ENCODE peak calls at places on chromosome 13, in eight cellular contexts. X, W, R, P, B, S, O and Y are unnamed samples.

GRCh38 chr13:39036212-39036611 is 1.7 kb downstream of the PROSER1 start:
- DNase-seq in X (no peak), W (no peak), R (no peak), P (no peak), B (no peak), S (no peak), O (no peak), Y (peak)

GRCh38 chr13:31223640-31224039 is 23.9 kb downstream of the B3GLCT start:
- DNase-seq in X (no peak), W (no peak), R (no peak), P (no peak), B (no peak), S (no peak), O (no peak), Y (no peak)

GRCh38 chr13:30241537-30241936 is 65.8 kb downstream of the KATNAL1 start:
- DNase-seq in X (no peak), W (no peak), R (no peak), P (no peak), B (no peak), S (no peak), O (no peak), Y (no peak)

GRCh38 chr13:75481176-75482069 is 546 bp downstream of the TBC1D4 start:
- DNase-seq in X (no peak), W (peak), R (peak), P (peak), B (peak), S (no peak), O (peak), Y (peak)

GRCh38 chr13:112441779-112442310 is 65.7 kb downstream of the SPACA7 start:
- DNase-seq in X (no peak), W (no peak), R (no peak), P (no peak), B (peak), S (no peak), O (no peak), Y (no peak)

GRCh38 chr13:106348032-106348431 is 187.4 kb downstream of the EFNB2 start:
- DNase-seq in X (no peak), W (no peak), R (no peak), P (no peak), B (no peak), S (no peak), O (no peak), Y (no peak)

GRCh38 chr13:33249066-33249465 is 36.5 kb downstream of the STARD13 start:
- DNase-seq in X (no peak), W (no peak), R (no peak), P (no peak), B (no peak), S (no peak), O (no peak), Y (no peak)

GRCh38 chr13:29683041-29683440 is 87.6 kb upstream of the SLC7A1 start:
- DNase-seq in X (no peak), W (no peak), R (no peak), P (no peak), B (no peak), S (no peak), O (no peak), Y (no peak)

GRCh38 chr13:39874331-39875055 is 219.0 kb downstream of the COG6 start:
- DNase-seq in X (no peak), W (no peak), R (no peak), P (no peak), B (no peak), S (no peak), O (no peak), Y (no peak)

GRCh38 chr13:38979891-38980627 is 10.6 kb downstream of the STOML3 start:
- DNase-seq in X (no peak), W (peak), R (peak), P (no peak), B (no peak), S (no peak), O (no peak), Y (no peak)

GRCh38 chr13:61531383-61532065 is 115.9 kb upstream of the PCDH20 start:
- DNase-seq in X (no peak), W (no peak), R (no peak), P (no peak), B (no peak), S (no peak), O (no peak), Y (no peak)

GRCh38 chr13:24151864-24152263 is 8.7 kb upstream of the SPATA13 start:
- DNase-seq in X (no peak), W (no peak), R (no peak), P (no peak), B (no peak), S (no peak), O (no peak), Y (no peak)

GRCh38 chr13:91893040-91893439 is 494.6 kb downstream of the GPC5 start:
- DNase-seq in X (no peak), W (no peak), R (no peak), P (no peak), B (no peak), S (no peak), O (no peak), Y (no peak)

GRCh38 chr13:37492741-37493514 is 105.6 kb downstream of the POSTN start:
- DNase-seq in X (no peak), W (no peak), R (no peak), P (no peak), B (no peak), S (no peak), O (no peak), Y (no peak)

GRCh38 chr13:97122381-97122996 is 99.6 kb upstream of the MBNL2 start:
- DNase-seq in X (no peak), W (no peak), R (no peak), P (no peak), B (no peak), S (no peak), O (no peak), Y (no peak)

GRCh38 chr13:113969973-113970611 is 3.8 kb downstream of the C13orf46 start:
- DNase-seq in X (no peak), W (no peak), R (peak), P (peak), B (peak), S (peak), O (no peak), Y (peak)
- H3K27ac ChIP-seq in X (no peak), W (peak), R (peak), P (peak), B (no peak), S (peak), O (no peak), Y (peak)

GRCh38 chr13:19769854-19770253 is 12.9 kb downstream of the PSPC1 start:
- DNase-seq in X (no peak), W (no peak), R (no peak), P (no peak), B (no peak), S (no peak), O (no peak), Y (no peak)
- TF ChIP-seq POLR2A in X (no peak), W (no peak), R (no peak), P (no peak), B (no peak), S (no peak), O (no peak), Y (no peak)

GRCh38 chr13:95261956-95262355 is 39.3 kb downstream of the ABCC4 start:
- DNase-seq in X (no peak), W (no peak), R (no peak), P (no peak), B (no peak), S (no peak), O (no peak), Y (no peak)

GRCh38 chr13:95260031-95260525 is 41.2 kb downstream of the ABCC4 start:
- DNase-seq in X (no peak), W (no peak), R (no peak), P (no peak), B (no peak), S (no peak), O (no peak), Y (no peak)

GRCh38 chr13:95262837-95263381 is 38.3 kb downstream of the ABCC4 start:
- DNase-seq in X (no peak), W (no peak), R (no peak), P (no peak), B (no peak), S (no peak), O (no peak), Y (no peak)

GRCh38 chr13:95267662-95268369 is 33.4 kb downstream of the ABCC4 start:
- DNase-seq in X (no peak), W (no peak), R (no peak), P (no peak), B (no peak), S (no peak), O (no peak), Y (no peak)

GRCh38 chr13:95264225-95264624 is 37.0 kb downstream of the ABCC4 start:
- DNase-seq in X (no peak), W (no peak), R (no peak), P (no peak), B (no peak), S (no peak), O (no peak), Y (no peak)
- H3K27ac ChIP-seq in X (no peak), W (no peak), R (no peak), P (no peak), B (no peak), S (no peak), O (no peak), Y (no peak)

DNA sequence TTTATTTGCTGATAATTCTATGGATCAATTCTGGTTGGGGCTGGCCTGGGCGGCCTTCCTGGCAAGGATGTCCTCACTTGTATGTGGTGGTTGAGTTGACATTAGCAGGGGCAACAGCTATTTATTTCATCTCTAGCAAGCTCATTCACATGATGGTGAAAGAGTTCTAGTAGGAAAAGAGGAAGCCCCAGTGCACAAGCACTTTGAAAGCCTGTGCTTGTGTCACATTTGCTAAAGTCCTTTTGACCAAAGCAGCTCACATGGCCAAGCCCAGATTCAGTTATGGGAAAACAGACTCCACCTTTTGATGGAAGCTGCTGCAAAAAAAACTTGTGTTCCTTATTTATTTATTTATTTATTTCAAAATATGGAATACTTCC is 17.2 kb downstream of the GTF2F2 start:
- DNase-seq in X (no peak), W (no peak), R (no peak), P (no peak), B (no peak), S (no peak), O (no peak), Y (peak)
- TF ChIP-seq POLR2A in X (no peak), W (no peak), R (no peak), P (no peak), B (no peak), S (no peak), O (no peak), Y (no peak)

GRCh38 chr13:50989476-50989875 is 79.9 kb downstream of the RNASEH2B start:
- DNase-seq in X (no peak), W (no peak), R (no peak), P (no peak), B (no peak), S (no peak), O (no peak), Y (no peak)

GRCh38 chr13:50990050-50990449 is 80.5 kb downstream of the RNASEH2B start:
- DNase-seq in X (no peak), W (no peak), R (no peak), P (no peak), B (no peak), S (no peak), O (no peak), Y (no peak)

GRCh38 chr13:50993371-50993770 is 83.8 kb downstream of the RNASEH2B start:
- DNase-seq in X (no peak), W (no peak), R (no peak), P (no peak), B (no peak), S (no peak), O (no peak), Y (no peak)

GRCh38 chr13:50991624-50992610 is 82.3 kb downstream of the RNASEH2B start:
- DNase-seq in X (no peak), W (no peak), R (no peak), P (no peak), B (no peak), S (no peak), O (no peak), Y (no peak)

DNA sequence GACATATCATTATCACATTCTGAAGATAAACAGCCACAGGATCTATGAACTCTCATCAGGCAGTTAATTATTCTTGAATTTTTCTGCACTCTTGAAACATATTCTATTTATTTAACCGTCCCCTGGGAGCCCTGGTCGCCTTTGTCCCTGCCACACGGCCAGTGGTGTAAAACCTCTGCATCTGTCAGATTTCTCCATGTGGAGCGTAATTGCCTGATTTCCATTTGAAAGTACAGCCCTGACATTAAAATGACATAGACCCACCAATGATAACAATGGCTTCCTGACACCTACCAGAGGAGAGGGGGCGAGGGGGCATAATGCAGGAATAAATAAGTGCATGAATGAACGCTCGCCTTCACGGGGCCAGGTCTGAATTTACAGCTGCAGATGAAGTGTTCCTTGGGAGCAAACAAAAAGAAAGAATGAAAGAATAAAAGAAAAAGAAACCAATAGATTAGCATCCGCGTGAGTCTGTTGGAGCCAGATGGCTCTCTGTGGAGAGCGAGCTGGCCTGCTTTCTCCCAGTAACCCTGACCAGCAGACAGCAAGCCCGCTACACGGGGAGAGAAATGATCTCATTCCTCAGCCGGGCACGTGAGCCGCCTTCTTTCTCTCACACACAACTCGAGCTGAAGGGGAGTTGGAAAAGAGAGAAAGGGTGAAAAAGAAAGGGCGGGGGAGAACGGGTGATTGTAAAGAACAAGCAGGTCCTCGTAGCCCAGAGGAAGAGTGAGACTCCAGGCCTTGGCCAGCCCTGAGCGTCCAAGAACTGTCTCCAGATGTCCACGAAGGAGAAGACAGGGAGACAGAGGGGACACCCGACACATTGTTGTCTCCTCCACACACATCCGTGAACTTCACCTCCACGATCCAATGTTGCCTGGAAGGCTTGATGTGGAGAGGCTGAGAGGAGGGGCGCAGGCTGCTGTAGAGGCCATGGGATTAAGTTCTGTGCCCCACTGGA is 81.2 kb downstream of the RNASEH2B start:
- DNase-seq in X (no peak), W (no peak), R (peak), P (no peak), B (no peak), S (no peak), O (peak), Y (no peak)
- H3K27ac ChIP-seq in X (no peak), W (peak), R (no peak), P (no peak), B (no peak), S (peak), O (no peak), Y (peak)

GRCh38 chr13:99304541-99304940 is 2.7 kb downstream of the GPR183 start:
- DNase-seq in X (no peak), W (no peak), R (no peak), P (no peak), B (no peak), S (no peak), O (no peak), Y (no peak)

GRCh38 chr13:99302637-99303505 is 4.3 kb downstream of the GPR183 start:
- DNase-seq in X (no peak), W (no peak), R (no peak), P (no peak), B (no peak), S (no peak), O (no peak), Y (no peak)

GRCh38 chr13:99305180-99305965 is 1.8 kb downstream of the GPR183 start:
- DNase-seq in X (no peak), W (no peak), R (no peak), P (no peak), B (no peak), S (no peak), O (no peak), Y (no peak)

GRCh38 chr13:99301913-99302636 is 5.1 kb downstream of the GPR183 start:
- DNase-seq in X (peak), W (no peak), R (no peak), P (no peak), B (no peak), S (no peak), O (no peak), Y (no peak)

DNA sequence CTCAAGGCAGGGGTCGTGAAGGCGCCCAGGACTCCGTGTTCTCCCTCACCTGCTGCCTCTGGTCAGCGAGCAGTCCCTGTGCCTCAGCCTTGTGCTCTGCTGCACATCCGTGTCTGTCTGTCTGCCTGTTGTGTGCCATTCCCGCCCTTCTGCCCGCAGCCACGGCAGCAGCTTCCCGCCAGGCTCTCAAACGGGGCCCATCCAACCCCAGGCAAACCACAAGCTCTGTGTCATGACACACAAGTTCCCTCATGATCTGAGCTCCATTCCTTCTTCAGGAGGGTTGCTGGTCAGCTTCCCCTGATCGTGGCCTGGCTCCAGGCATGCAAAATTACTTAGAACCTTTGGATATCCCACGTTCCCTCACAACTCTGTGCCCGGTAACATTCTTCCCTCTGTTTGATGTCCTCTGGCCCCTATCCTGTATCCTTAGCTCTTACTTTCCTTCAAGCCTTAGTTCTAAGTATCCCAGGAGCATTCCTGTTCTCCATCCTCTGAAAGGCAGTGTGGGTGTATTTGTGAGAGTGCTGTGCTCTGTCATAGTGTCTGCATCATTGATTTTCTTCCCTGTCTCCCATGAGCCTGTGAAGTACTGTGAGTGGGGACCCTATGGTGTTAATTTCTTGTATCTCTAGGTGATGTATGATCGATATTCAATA is 3.2 kb downstream of the GPR183 start:
- DNase-seq in X (peak), W (no peak), R (no peak), P (no peak), B (no peak), S (no peak), O (no peak), Y (peak)
- TF ChIP-seq POLR2A in X (no peak), W (peak), R (peak), P (no peak), B (no peak), S (no peak), O (no peak), Y (no peak)

GRCh38 chr13:52195052-52195837 is 35.8 kb upstream of the NEK3 start:
- DNase-seq in X (peak), W (peak), R (peak), P (peak), B (peak), S (peak), O (peak), Y (peak)
- H3K27ac ChIP-seq in X (peak), W (peak), R (peak), P (peak), B (peak), S (peak), O (no peak), Y (peak)